ENCODE peak calls at places on chromosomes 6 and 20, in nine cellular contexts. One of them, this sample, is unnamed.

GRCh38 chr6:158962371-158962770 is 37.6 kb downstream of the RSPH3 start:
- DNase-seq in HTR-8/SVneo: no peak
- DNase-seq in ecto neural progenitor cell: no peak
- DNase-seq in RPMI8226: no peak
- DNase-seq in AG09309: peak
- DNase-seq in stimulated activated CD4-positive, alpha-beta T cell treated with anti-CD3 and anti-CD28 coated beads, Interleukin-15, amount 100 ng/mL, for 24 hours: no peak
- DNase-seq in germinal center: no peak
- DNase-seq in stimulated activated CD8-positive, alpha-beta memory T cell treated with anti-CD3 and anti-CD28 coated beads, Interleukin-12 subunit alpha, Interleukin-12 subunit beta, amount 100 ng/mL, for 1 hour: no peak
- DNase-seq in MM.1S: no peak
- DNase-seq in this sample: no peak

GRCh38 chr20:1838479-1839279 is 56.5 kb upstream of the SIRPA start:
- DNase-seq in stimulated activated CD4-positive, alpha-beta T cell treated with anti-CD3 and anti-CD28 coated beads, Interleukin-15, amount 100 ng/mL, for 24 hours: no peak
- DNase-seq in ecto neural progenitor cell: peak
- DNase-seq in germinal center: no peak
- DNase-seq in AG09309: no peak
- DNase-seq in HTR-8/SVneo: no peak
- DNase-seq in stimulated activated CD8-positive, alpha-beta memory T cell treated with anti-CD3 and anti-CD28 coated beads, Interleukin-12 subunit alpha, Interleukin-12 subunit beta, amount 100 ng/mL, for 1 hour: no peak
- DNase-seq in RPMI8226: no peak
- DNase-seq in MM.1S: no peak
- DNase-seq in this sample: no peak

GRCh38 chr6:25476126-25476525 is 175.9 kb upstream of the SCGN start:
- DNase-seq in stimulated activated CD8-positive, alpha-beta memory T cell treated with anti-CD3 and anti-CD28 coated beads, Interleukin-12 subunit alpha, Interleukin-12 subunit beta, amount 100 ng/mL, for 1 hour: no peak
- DNase-seq in ecto neural progenitor cell: no peak
- DNase-seq in HTR-8/SVneo: no peak
- DNase-seq in RPMI8226: no peak
- DNase-seq in germinal center: no peak
- DNase-seq in stimulated activated CD4-positive, alpha-beta T cell treated with anti-CD3 and anti-CD28 coated beads, Interleukin-15, amount 100 ng/mL, for 24 hours: no peak
- DNase-seq in MM.1S: no peak
- DNase-seq in AG09309: no peak
- DNase-seq in this sample: peak

GRCh38 chr20:49657118-49657901 is 56.4 kb downstream of the B4GALT5 start:
- DNase-seq in RPMI8226: no peak
- DNase-seq in AG09309: peak
- DNase-seq in HTR-8/SVneo: no peak
- DNase-seq in ecto neural progenitor cell: no peak
- DNase-seq in stimulated activated CD4-positive, alpha-beta T cell treated with anti-CD3 and anti-CD28 coated beads, Interleukin-15, amount 100 ng/mL, for 24 hours: no peak
- DNase-seq in MM.1S: no peak
- DNase-seq in stimulated activated CD8-positive, alpha-beta memory T cell treated with anti-CD3 and anti-CD28 coated beads, Interleukin-12 subunit alpha, Interleukin-12 subunit beta, amount 100 ng/mL, for 1 hour: no peak
- DNase-seq in germinal center: no peak
- DNase-seq in this sample: no peak

GRCh38 chr6:28252507-28252975 is 472 bp upstream of the ZKSCAN4 start:
- DNase-seq in stimulated activated CD8-positive, alpha-beta memory T cell treated with anti-CD3 and anti-CD28 coated beads, Interleukin-12 subunit alpha, Interleukin-12 subunit beta, amount 100 ng/mL, for 1 hour: no peak
- DNase-seq in MM.1S: no peak
- DNase-seq in stimulated activated CD4-positive, alpha-beta T cell treated with anti-CD3 and anti-CD28 coated beads, Interleukin-15, amount 100 ng/mL, for 24 hours: peak
- DNase-seq in AG09309: no peak
- DNase-seq in germinal center: peak
- DNase-seq in RPMI8226: no peak
- DNase-seq in HTR-8/SVneo: no peak
- DNase-seq in ecto neural progenitor cell: no peak
- DNase-seq in this sample: no peak

GRCh38 chr20:59939052-59939878 is 840 bp downstream of the PPP1R3D start:
- DNase-seq in AG09309: no peak
- DNase-seq in stimulated activated CD8-positive, alpha-beta memory T cell treated with anti-CD3 and anti-CD28 coated beads, Interleukin-12 subunit alpha, Interleukin-12 subunit beta, amount 100 ng/mL, for 1 hour: no peak
- DNase-seq in stimulated activated CD4-positive, alpha-beta T cell treated with anti-CD3 and anti-CD28 coated beads, Interleukin-15, amount 100 ng/mL, for 24 hours: no peak
- DNase-seq in HTR-8/SVneo: no peak
- DNase-seq in RPMI8226: peak
- DNase-seq in MM.1S: no peak
- DNase-seq in ecto neural progenitor cell: no peak
- DNase-seq in germinal center: no peak
- DNase-seq in this sample: no peak

GRCh38 chr6:112335736-112336135 is 11.4 kb upstream of the RFPL4B start:
- DNase-seq in stimulated activated CD4-positive, alpha-beta T cell treated with anti-CD3 and anti-CD28 coated beads, Interleukin-15, amount 100 ng/mL, for 24 hours: no peak
- DNase-seq in HTR-8/SVneo: no peak
- DNase-seq in germinal center: no peak
- DNase-seq in MM.1S: no peak
- DNase-seq in stimulated activated CD8-positive, alpha-beta memory T cell treated with anti-CD3 and anti-CD28 coated beads, Interleukin-12 subunit alpha, Interleukin-12 subunit beta, amount 100 ng/mL, for 1 hour: no peak
- DNase-seq in AG09309: no peak
- DNase-seq in RPMI8226: no peak
- DNase-seq in ecto neural progenitor cell: no peak
- DNase-seq in this sample: no peak

GRCh38 chr6:47116616-47117015 is 74.5 kb upstream of the ADGRF1 start:
- DNase-seq in RPMI8226: no peak
- DNase-seq in HTR-8/SVneo: no peak
- DNase-seq in germinal center: no peak
- DNase-seq in MM.1S: no peak
- DNase-seq in stimulated activated CD4-positive, alpha-beta T cell treated with anti-CD3 and anti-CD28 coated beads, Interleukin-15, amount 100 ng/mL, for 24 hours: no peak
- DNase-seq in ecto neural progenitor cell: no peak
- DNase-seq in AG09309: no peak
- DNase-seq in stimulated activated CD8-positive, alpha-beta memory T cell treated with anti-CD3 and anti-CD28 coated beads, Interleukin-12 subunit alpha, Interleukin-12 subunit beta, amount 100 ng/mL, for 1 hour: no peak
- DNase-seq in this sample: no peak

GRCh38 chr6:37624121-37624520 is 73.6 kb downstream of the MDGA1 start:
- DNase-seq in germinal center: no peak
- DNase-seq in HTR-8/SVneo: no peak
- DNase-seq in AG09309: no peak
- DNase-seq in ecto neural progenitor cell: no peak
- DNase-seq in RPMI8226: peak
- DNase-seq in stimulated activated CD4-positive, alpha-beta T cell treated with anti-CD3 and anti-CD28 coated beads, Interleukin-15, amount 100 ng/mL, for 24 hours: no peak
- DNase-seq in stimulated activated CD8-positive, alpha-beta memory T cell treated with anti-CD3 and anti-CD28 coated beads, Interleukin-12 subunit alpha, Interleukin-12 subunit beta, amount 100 ng/mL, for 1 hour: no peak
- DNase-seq in MM.1S: no peak
- DNase-seq in this sample: no peak

GRCh38 chr6:148869589-148869988 is 122.8 kb downstream of the UST start:
- DNase-seq in stimulated activated CD8-positive, alpha-beta memory T cell treated with anti-CD3 and anti-CD28 coated beads, Interleukin-12 subunit alpha, Interleukin-12 subunit beta, amount 100 ng/mL, for 1 hour: no peak
- DNase-seq in germinal center: no peak
- DNase-seq in MM.1S: no peak
- DNase-seq in HTR-8/SVneo: peak
- DNase-seq in stimulated activated CD4-positive, alpha-beta T cell treated with anti-CD3 and anti-CD28 coated beads, Interleukin-15, amount 100 ng/mL, for 24 hours: no peak
- DNase-seq in ecto neural progenitor cell: no peak
- DNase-seq in RPMI8226: no peak
- DNase-seq in AG09309: peak
- DNase-seq in this sample: peak

GRCh38 chr6:98769546-98769945 is 64.8 kb upstream of the POU3F2 start:
- DNase-seq in MM.1S: peak
- DNase-seq in stimulated activated CD4-positive, alpha-beta T cell treated with anti-CD3 and anti-CD28 coated beads, Interleukin-15, amount 100 ng/mL, for 24 hours: peak
- DNase-seq in AG09309: no peak
- DNase-seq in RPMI8226: peak
- DNase-seq in ecto neural progenitor cell: no peak
- DNase-seq in germinal center: no peak
- DNase-seq in HTR-8/SVneo: no peak
- DNase-seq in stimulated activated CD8-positive, alpha-beta memory T cell treated with anti-CD3 and anti-CD28 coated beads, Interleukin-12 subunit alpha, Interleukin-12 subunit beta, amount 100 ng/mL, for 1 hour: no peak
- DNase-seq in this sample: no peak

GRCh38 chr6:11413112-11413687 is 124.3 kb upstream of the TMEM170B start:
- DNase-seq in stimulated activated CD4-positive, alpha-beta T cell treated with anti-CD3 and anti-CD28 coated beads, Interleukin-15, amount 100 ng/mL, for 24 hours: no peak
- DNase-seq in AG09309: no peak
- DNase-seq in MM.1S: no peak
- DNase-seq in germinal center: no peak
- DNase-seq in ecto neural progenitor cell: no peak
- DNase-seq in RPMI8226: no peak
- DNase-seq in stimulated activated CD8-positive, alpha-beta memory T cell treated with anti-CD3 and anti-CD28 coated beads, Interleukin-12 subunit alpha, Interleukin-12 subunit beta, amount 100 ng/mL, for 1 hour: no peak
- DNase-seq in HTR-8/SVneo: no peak
- DNase-seq in this sample: no peak

GRCh38 chr20:52494244-52494643 is 302.7 kb upstream of the ZFP64 start:
- DNase-seq in RPMI8226: no peak
- DNase-seq in MM.1S: no peak
- DNase-seq in ecto neural progenitor cell: no peak
- DNase-seq in stimulated activated CD8-positive, alpha-beta memory T cell treated with anti-CD3 and anti-CD28 coated beads, Interleukin-12 subunit alpha, Interleukin-12 subunit beta, amount 100 ng/mL, for 1 hour: peak
- DNase-seq in HTR-8/SVneo: peak
- DNase-seq in stimulated activated CD4-positive, alpha-beta T cell treated with anti-CD3 and anti-CD28 coated beads, Interleukin-15, amount 100 ng/mL, for 24 hours: peak
- DNase-seq in germinal center: no peak
- DNase-seq in AG09309: peak
- DNase-seq in this sample: peak

GRCh38 chr20:46157625-46158024 is 39.5 kb downstream of the CD40 start:
- DNase-seq in stimulated activated CD4-positive, alpha-beta T cell treated with anti-CD3 and anti-CD28 coated beads, Interleukin-15, amount 100 ng/mL, for 24 hours: no peak
- DNase-seq in HTR-8/SVneo: no peak
- DNase-seq in RPMI8226: no peak
- DNase-seq in germinal center: no peak
- DNase-seq in stimulated activated CD8-positive, alpha-beta memory T cell treated with anti-CD3 and anti-CD28 coated beads, Interleukin-12 subunit alpha, Interleukin-12 subunit beta, amount 100 ng/mL, for 1 hour: no peak
- DNase-seq in ecto neural progenitor cell: no peak
- DNase-seq in MM.1S: no peak
- DNase-seq in AG09309: no peak
- DNase-seq in this sample: no peak

GRCh38 chr6:56357616-56358373 is 110.4 kb upstream of the COL21A1 start:
- DNase-seq in HTR-8/SVneo: no peak
- DNase-seq in germinal center: no peak
- DNase-seq in AG09309: no peak
- DNase-seq in stimulated activated CD4-positive, alpha-beta T cell treated with anti-CD3 and anti-CD28 coated beads, Interleukin-15, amount 100 ng/mL, for 24 hours: no peak
- DNase-seq in RPMI8226: no peak
- DNase-seq in MM.1S: peak
- DNase-seq in ecto neural progenitor cell: no peak
- DNase-seq in stimulated activated CD8-positive, alpha-beta memory T cell treated with anti-CD3 and anti-CD28 coated beads, Interleukin-12 subunit alpha, Interleukin-12 subunit beta, amount 100 ng/mL, for 1 hour: no peak
- DNase-seq in this sample: no peak

This sample was measured in HS-5.